ENCODE peak calls at places on chromosome 2, in nine cellular contexts. One of them, this sample, is unnamed.

GRCh38 chr2:40937284-40937683 is 485.4 kb upstream of the SLC8A1 start:
- DNase-seq in upper lobe of left lung: no peak
- DNase-seq in Peyer's patch: no peak
- DNase-seq in A549: no peak
- DNase-seq in HCT116: no peak
- DNase-seq in ovary: no peak
- DNase-seq in body of pancreas: no peak
- DNase-seq in IMR-90: no peak
- DNase-seq in spleen: no peak
- DNase-seq in this sample: no peak

GRCh38 chr2:197972017-197972416 is 167.6 kb downstream of the PLCL1 start:
- DNase-seq in body of pancreas: peak; percentile 76
- DNase-seq in Peyer's patch: peak; percentile 48
- DNase-seq in HCT116: no peak
- DNase-seq in A549: no peak
- DNase-seq in ovary: peak; percentile 73
- DNase-seq in IMR-90: peak; percentile 72
- DNase-seq in upper lobe of left lung: no peak
- DNase-seq in spleen: no peak
- DNase-seq in this sample: peak; percentile 74

GRCh38 chr2:53964987-53965687 is 5.7 kb downstream of the PSME4 start:
- DNase-seq in HCT116: no peak
- DNase-seq in ovary: no peak
- DNase-seq in Peyer's patch: no peak
- DNase-seq in A549: no peak
- DNase-seq in spleen: no peak
- DNase-seq in upper lobe of left lung: no peak
- DNase-seq in IMR-90: no peak
- DNase-seq in body of pancreas: no peak
- DNase-seq in this sample: no peak

GRCh38 chr2:230575640-230576324 is 136.9 kb upstream of the CAB39 start:
- DNase-seq in IMR-90: no peak
- DNase-seq in upper lobe of left lung: no peak
- DNase-seq in body of pancreas: no peak
- DNase-seq in Peyer's patch: no peak
- DNase-seq in HCT116: peak; percentile 35
- DNase-seq in ovary: no peak
- DNase-seq in spleen: no peak
- DNase-seq in A549: no peak
- DNase-seq in this sample: no peak

GRCh38 chr2:55158111-55158814 is 73.8 kb downstream of the CLHC1 start:
- DNase-seq in IMR-90: no peak
- DNase-seq in ovary: no peak
- DNase-seq in Peyer's patch: no peak
- DNase-seq in A549: no peak
- DNase-seq in HCT116: no peak
- DNase-seq in upper lobe of left lung: no peak
- DNase-seq in spleen: no peak
- DNase-seq in body of pancreas: no peak
- DNase-seq in this sample: no peak

GRCh38 chr2:239400000-239400831 is 604 bp downstream of the HDAC4 start:
- DNase-seq in upper lobe of left lung: peak; percentile 89
- DNase-seq in body of pancreas: no peak
- DNase-seq in ovary: no peak
- DNase-seq in Peyer's patch: peak; percentile 54
- DNase-seq in IMR-90: peak; percentile 36
- DNase-seq in spleen: peak; percentile 89
- DNase-seq in A549: peak; percentile 7
- DNase-seq in HCT116: no peak
- DNase-seq in this sample: peak; percentile 72

GRCh38 chr2:159904127-159904564 is 106.1 kb upstream of the CD302 start:
- DNase-seq in A549: no peak
- DNase-seq in spleen: peak; percentile 93
- DNase-seq in body of pancreas: no peak
- DNase-seq in ovary: peak; percentile 15
- DNase-seq in upper lobe of left lung: no peak
- DNase-seq in Peyer's patch: peak; percentile 58
- DNase-seq in IMR-90: no peak
- DNase-seq in HCT116: no peak
- DNase-seq in this sample: no peak

GRCh38 chr2:67854103-67854502 is 208.7 kb downstream of the C1D start:
- DNase-seq in ovary: no peak
- DNase-seq in IMR-90: no peak
- DNase-seq in Peyer's patch: no peak
- DNase-seq in body of pancreas: no peak
- DNase-seq in HCT116: no peak
- DNase-seq in A549: no peak
- DNase-seq in spleen: no peak
- DNase-seq in upper lobe of left lung: no peak
- DNase-seq in this sample: no peak

GRCh38 chr2:208072250-208072892 is 47.0 kb upstream of the PLEKHM3 start:
- DNase-seq in A549: peak; percentile 54
- DNase-seq in ovary: peak; percentile 61
- DNase-seq in IMR-90: peak; percentile 72
- DNase-seq in HCT116: peak; percentile 57
- DNase-seq in Peyer's patch: peak; percentile 85
- DNase-seq in spleen: peak; percentile 78
- DNase-seq in upper lobe of left lung: no peak
- DNase-seq in body of pancreas: peak; percentile 69
- DNase-seq in this sample: peak; percentile 78

GRCh38 chr2:70531419-70532130 is 22.1 kb downstream of the TGFA start:
- DNase-seq in spleen: no peak
- DNase-seq in ovary: no peak
- DNase-seq in upper lobe of left lung: no peak
- DNase-seq in Peyer's patch: no peak
- DNase-seq in HCT116: no peak
- DNase-seq in body of pancreas: no peak
- DNase-seq in A549: no peak
- DNase-seq in IMR-90: no peak
- DNase-seq in this sample: no peak

GRCh38 chr2:207385076-207385475 is 144.7 kb upstream of the CREB1 start:
- DNase-seq in HCT116: no peak
- DNase-seq in A549: no peak
- DNase-seq in IMR-90: no peak
- DNase-seq in spleen: no peak
- DNase-seq in upper lobe of left lung: no peak
- DNase-seq in Peyer's patch: no peak
- DNase-seq in body of pancreas: no peak
- DNase-seq in ovary: no peak
- DNase-seq in this sample: no peak

GRCh38 chr2:235382091-235383000 is 111.5 kb upstream of the AGAP1 start:
- DNase-seq in Peyer's patch: no peak
- DNase-seq in body of pancreas: no peak
- DNase-seq in HCT116: no peak
- DNase-seq in spleen: no peak
- DNase-seq in upper lobe of left lung: no peak
- DNase-seq in A549: no peak
- DNase-seq in ovary: no peak
- DNase-seq in IMR-90: no peak
- DNase-seq in this sample: no peak

GRCh38 chr2:12960671-12961070 is 243.9 kb downstream of the TRIB2 start:
- DNase-seq in body of pancreas: no peak
- DNase-seq in IMR-90: peak; percentile 16
- DNase-seq in ovary: no peak
- DNase-seq in upper lobe of left lung: no peak
- DNase-seq in spleen: no peak
- DNase-seq in HCT116: no peak
- DNase-seq in A549: no peak
- DNase-seq in Peyer's patch: no peak
- DNase-seq in this sample: no peak

GRCh38 chr2:130954873-130955272 is 118.2 kb downstream of the ARHGEF4 start:
- DNase-seq in A549: no peak
- DNase-seq in ovary: no peak
- DNase-seq in HCT116: no peak
- DNase-seq in Peyer's patch: no peak
- DNase-seq in body of pancreas: no peak
- DNase-seq in upper lobe of left lung: no peak
- DNase-seq in IMR-90: no peak
- DNase-seq in spleen: no peak
- DNase-seq in this sample: no peak

GRCh38 chr2:201807452-201807980 is 1.2 kb downstream of the CDK15 start:
- DNase-seq in IMR-90: peak; percentile 63
- DNase-seq in A549: no peak
- DNase-seq in HCT116: no peak
- DNase-seq in spleen: no peak
- DNase-seq in ovary: peak; percentile 45
- DNase-seq in Peyer's patch: no peak
- DNase-seq in body of pancreas: peak; percentile 11
- DNase-seq in upper lobe of left lung: no peak
- DNase-seq in this sample: peak; percentile 72

GRCh38 chr2:119408221-119408619 is 23.4 kb upstream of the TMEM37 start:
- DNase-seq in HCT116: no peak
- DNase-seq in Peyer's patch: peak; percentile 78
- DNase-seq in ovary: no peak
- DNase-seq in IMR-90: no peak
- DNase-seq in A549: no peak
- DNase-seq in upper lobe of left lung: peak; percentile 40
- DNase-seq in body of pancreas: no peak
- DNase-seq in spleen: no peak
- DNase-seq in this sample: no peak

GRCh38 chr2:42879913-42880737 is 87.7 kb upstream of the HAAO start:
- DNase-seq in IMR-90: no peak
- DNase-seq in HCT116: no peak
- DNase-seq in A549: no peak
- DNase-seq in ovary: peak; percentile 79
- DNase-seq in upper lobe of left lung: no peak
- DNase-seq in body of pancreas: peak; percentile 49
- DNase-seq in Peyer's patch: no peak
- DNase-seq in spleen: peak; percentile 80
- DNase-seq in this sample: no peak
- TF ChIP-seq POLR2A in IMR-90: no peak
- TF ChIP-seq POLR2A in HCT116: no peak
- TF ChIP-seq POLR2A in A549: no peak
- TF ChIP-seq POLR2A in ovary: no peak
- TF ChIP-seq POLR2A in upper lobe of left lung: no peak
- TF ChIP-seq POLR2A in body of pancreas: no peak
- TF ChIP-seq POLR2A in Peyer's patch: no peak
- TF ChIP-seq POLR2A in spleen: no peak
- TF ChIP-seq POLR2A in this sample: no peak

GRCh38 chr2:218834685-218835084 is 3.1 kb upstream of the PRKAG3 start:
- DNase-seq in body of pancreas: no peak
- DNase-seq in Peyer's patch: no peak
- DNase-seq in IMR-90: no peak
- DNase-seq in spleen: no peak
- DNase-seq in A549: no peak
- DNase-seq in upper lobe of left lung: no peak
- DNase-seq in ovary: no peak
- DNase-seq in HCT116: no peak
- DNase-seq in this sample: peak; percentile 18

GRCh38 chr2:218839893-218840292 is 8.3 kb upstream of the PRKAG3 start:
- DNase-seq in Peyer's patch: no peak
- DNase-seq in upper lobe of left lung: no peak
- DNase-seq in body of pancreas: no peak
- DNase-seq in A549: no peak
- DNase-seq in ovary: no peak
- DNase-seq in IMR-90: no peak
- DNase-seq in spleen: no peak
- DNase-seq in HCT116: no peak
- DNase-seq in this sample: no peak

GRCh38 chr2:218839430-218839829 is 7.8 kb upstream of the PRKAG3 start:
- DNase-seq in spleen: no peak
- DNase-seq in HCT116: no peak
- DNase-seq in body of pancreas: no peak
- DNase-seq in upper lobe of left lung: no peak
- DNase-seq in IMR-90: peak; percentile 62
- DNase-seq in A549: no peak
- DNase-seq in ovary: no peak
- DNase-seq in Peyer's patch: no peak
- DNase-seq in this sample: peak; percentile 40

GRCh38 chr2:218833023-218833609 is 1.5 kb upstream of the PRKAG3 start:
- DNase-seq in upper lobe of left lung: no peak
- DNase-seq in spleen: no peak
- DNase-seq in HCT116: no peak
- DNase-seq in A549: no peak
- DNase-seq in Peyer's patch: peak; percentile 15
- DNase-seq in IMR-90: no peak
- DNase-seq in body of pancreas: no peak
- DNase-seq in ovary: no peak
- DNase-seq in this sample: peak; percentile 8

DNA sequence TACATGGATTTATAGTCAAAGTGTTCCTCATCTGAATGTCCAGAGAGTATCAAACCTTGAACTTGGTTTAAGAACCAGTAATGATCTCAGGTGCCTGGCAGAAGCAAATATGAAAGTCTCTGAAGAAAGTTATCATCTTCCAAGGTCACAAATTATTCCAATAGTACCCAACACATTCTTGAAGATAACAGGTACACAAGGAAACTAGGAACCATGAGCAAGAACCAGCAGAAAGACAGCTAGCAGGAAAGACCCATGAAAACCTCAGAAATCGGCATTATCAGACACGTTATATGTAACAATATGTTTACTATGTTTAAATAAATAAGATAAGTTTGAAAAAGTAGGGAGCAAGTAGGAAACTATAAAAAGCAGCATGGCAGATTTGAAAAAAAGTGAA is 5.9 kb upstream of the PRKAG3 start:
- DNase-seq in Peyer's patch: no peak
- DNase-seq in body of pancreas: no peak
- DNase-seq in HCT116: no peak
- DNase-seq in spleen: no peak
- DNase-seq in IMR-90: no peak
- DNase-seq in upper lobe of left lung: no peak
- DNase-seq in A549: no peak
- DNase-seq in ovary: no peak
- DNase-seq in this sample: no peak
- H3K4me1 ChIP-seq in Peyer's patch: no peaks in the 10 kb centered on the region
- H3K4me1 ChIP-seq in body of pancreas: no peaks in the 10 kb centered on the region
- H3K4me1 ChIP-seq in HCT116: peaks cover 38% of the 10 kb centered on the region
- H3K4me1 ChIP-seq in spleen: no peaks in the 10 kb centered on the region
- H3K4me1 ChIP-seq in IMR-90: no peaks in the 10 kb centered on the region
- H3K4me1 ChIP-seq in upper lobe of left lung: peaks cover 4% of the 10 kb centered on the region
- H3K4me1 ChIP-seq in A549: peaks cover 2% of the 10 kb centered on the region
- H3K4me1 ChIP-seq in ovary: no peaks in the 10 kb centered on the region
- H3K4me1 ChIP-seq in this sample: no peaks in the 10 kb centered on the region

GRCh38 chr2:231706731-231707624 is 1.3 kb upstream of the PTMA start:
- DNase-seq in upper lobe of left lung: peak; percentile 94
- DNase-seq in spleen: peak; percentile 97
- DNase-seq in IMR-90: peak; percentile 99
- DNase-seq in body of pancreas: peak; percentile 99
- DNase-seq in HCT116: peak; percentile 98
- DNase-seq in A549: peak; percentile 94
- DNase-seq in ovary: peak; percentile 99
- DNase-seq in Peyer's patch: peak; percentile 99
- DNase-seq in this sample: peak; percentile 100
- TF ChIP-seq POLR2A in upper lobe of left lung: peak; percentile 91
- TF ChIP-seq POLR2A in spleen: peak; percentile 16
- TF ChIP-seq POLR2A in IMR-90: no peak
- TF ChIP-seq POLR2A in body of pancreas: peak; percentile 92
- TF ChIP-seq POLR2A in HCT116: no peak
- TF ChIP-seq POLR2A in A549: peak; percentile 29
- TF ChIP-seq POLR2A in ovary: peak; percentile 95
- TF ChIP-seq POLR2A in Peyer's patch: peak; percentile 66
- TF ChIP-seq POLR2A in this sample: peak; percentile 81

DNA sequence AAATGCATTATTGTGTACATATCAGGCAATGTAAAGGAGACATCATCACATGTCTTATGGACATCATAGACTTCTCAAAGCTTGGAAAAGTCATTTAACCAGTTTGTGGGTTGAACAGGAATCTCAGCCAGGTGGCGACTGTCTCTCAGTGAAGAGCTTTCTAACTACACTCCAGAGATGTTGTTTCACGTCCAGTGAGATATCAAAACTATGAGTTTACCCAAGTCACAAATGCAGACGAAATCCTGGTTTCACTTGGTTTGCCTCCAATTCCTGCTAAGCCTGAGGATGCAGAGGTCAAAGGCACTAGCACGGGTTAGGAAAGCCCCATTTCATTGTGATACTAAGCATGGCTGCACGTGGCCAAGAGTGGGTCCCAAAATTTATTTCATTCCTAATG is 384.5 kb upstream of the MEIS1 start:
- DNase-seq in body of pancreas: no peak
- DNase-seq in A549: no peak
- DNase-seq in IMR-90: no peak
- DNase-seq in ovary: no peak
- DNase-seq in spleen: no peak
- DNase-seq in upper lobe of left lung: no peak
- DNase-seq in Peyer's patch: no peak
- DNase-seq in HCT116: no peak
- DNase-seq in this sample: no peak
- H3K4me1 ChIP-seq in body of pancreas: no peaks in the 10 kb centered on the region
- H3K4me1 ChIP-seq in A549: no peaks in the 10 kb centered on the region
- H3K4me1 ChIP-seq in IMR-90: no peaks in the 10 kb centered on the region
- H3K4me1 ChIP-seq in ovary: no peaks in the 10 kb centered on the region
- H3K4me1 ChIP-seq in spleen: no peaks in the 10 kb centered on the region
- H3K4me1 ChIP-seq in upper lobe of left lung: no peaks in the 10 kb centered on the region
- H3K4me1 ChIP-seq in Peyer's patch: no peaks in the 10 kb centered on the region
- H3K4me1 ChIP-seq in HCT116: no peaks in the 10 kb centered on the region
- H3K4me1 ChIP-seq in this sample: no peaks in the 10 kb centered on the region